ENCODE peak calls at places on chromosomes 2 and 18, in six cellular contexts. G is activated naive CD8-positive, alpha-beta T cell treated with anti-CD3 and anti-CD28 coated beads for 36 hours; D is small intestine; Y is stimulated activated CD4-positive, alpha-beta T cell treated with anti-CD3 and anti-CD28 coated beads, Interleukin-15, amount 100 ng/mL, for 24 hours; E is fibroblast of mammary gland; N is non-pigmented ciliary epithelial cell. T is an unnamed sample.

GRCh38 chr2:26330114-26330581 is 15.8 kb upstream of the SELENOI start:
- DNase-seq in D (peak; percentile 86), N (no peak), E (peak; percentile 88), Y (peak; percentile 90), G (peak; percentile 80), T (peak; percentile 80)

GRCh38 chr18:13889661-13890060 is 25.7 kb downstream of the MC2R start:
- DNase-seq in E (peak; percentile 1), D (peak; percentile 11), N (no peak), G (no peak), Y (no peak), T (peak; percentile 79)

GRCh38 chr2:3630631-3631030 is 27.4 kb upstream of the ALLC start:
- DNase-seq in E (no peak), Y (no peak), D (no peak), G (no peak), N (no peak), T (no peak)

GRCh38 chr2:83817511-83817910 is 641.6 kb downstream of the SUCLG1 start:
- DNase-seq in E (no peak), D (peak; percentile 3), G (no peak), Y (no peak), N (no peak), T (no peak)

GRCh38 chr2:19312949-19313348 is 45.5 kb downstream of the OSR1 start:
- DNase-seq in N (peak; percentile 5), D (no peak), G (no peak), E (peak; percentile 61), Y (no peak), T (peak; percentile 56)

GRCh38 chr2:78999410-78999809 is 26.1 kb upstream of the REG3G start:
- DNase-seq in Y (no peak), D (peak; percentile 32), E (peak; percentile 15), N (no peak), G (no peak), T (no peak)

GRCh38 chr2:82062469-82062868 is 1757.9 kb upstream of the LRRTM1 start:
- DNase-seq in Y (no peak), N (no peak), D (no peak), E (no peak), G (no peak), T (no peak)

GRCh38 chr2:7685342-7686015 is 768.3 kb downstream of the RNF144A start:
- DNase-seq in E (peak; percentile 60), D (no peak), N (no peak), Y (no peak), G (no peak), T (no peak)

GRCh38 chr2:16767789-16768188 is 102.2 kb upstream of the CYRIA start:
- DNase-seq in Y (no peak), N (no peak), G (no peak), D (no peak), E (no peak), T (no peak)

GRCh38 chr2:120875431-120875830 is 139.8 kb downstream of the GLI2 start:
- DNase-seq in N (no peak), Y (no peak), D (no peak), G (no peak), E (no peak), T (no peak)

GRCh38 chr2:232439758-232440135 is 16.2 kb upstream of the ALPI start:
- DNase-seq in D (no peak), N (no peak), Y (no peak), G (no peak), E (no peak), T (no peak)

GRCh38 chr18:48583568-48583967 is 44.7 kb downstream of the CTIF start:
- DNase-seq in G (no peak), D (no peak), E (no peak), N (no peak), Y (no peak), T (no peak)

GRCh38 chr18:79786781-79787526 is 10.8 kb upstream of the KCNG2 start:
- DNase-seq in D (no peak), E (peak; percentile 81), N (peak; percentile 30), Y (no peak), G (no peak), T (no peak)

T was measured in MG63.